ENCODE peak calls at places on chromosomes 13 and 19, in six cellular contexts. U, E, F, T, D and A are unnamed samples.

GRCh38 chr13:109333893-109334651 is 452.3 kb downstream of the IRS2 start:
- ATAC-seq in T (no peak), U (no peak), D (no peak), E (no peak), F (peak; percentile 56), A (no peak)

GRCh38 chr19:18161691-18162039 is 8.7 kb downstream of the PIK3R2 start:
- ATAC-seq in D (peak; percentile 21), E (no peak), T (peak; percentile 1), U (no peak), F (peak; percentile 2), A (no peak)

GRCh38 chr19:10412257-10412977 is 7.9 kb upstream of the PDE4A start:
- ATAC-seq in U (peak; percentile 74), E (peak; percentile 35), T (no peak), D (no peak), F (no peak), A (peak; percentile 82)

GRCh38 chr19:3722443-3723109 is 14.4 kb downstream of the TJP3 start:
- ATAC-seq in F (no peak), E (no peak), U (no peak), T (peak; percentile 47), D (no peak), A (peak; percentile 35)

GRCh38 chr13:23599083-23599925 is 29.1 kb downstream of the TNFRSF19 start:
- ATAC-seq in T (no peak), E (no peak), U (no peak), D (no peak), F (no peak), A (no peak)

GRCh38 chr19:33868821-33869412 is 72.2 kb downstream of the KCTD15 start:
- ATAC-seq in T (peak; percentile 58), F (peak; percentile 91), D (peak; percentile 89), U (no peak), E (no peak), A (no peak)

GRCh38 chr19:58203814-58204475 is 21.1 kb downstream of the ZNF274 start:
- ATAC-seq in D (no peak), U (no peak), F (no peak), T (no peak), E (no peak), A (no peak)

GRCh38 chr19:33281296-33281926 is 20.9 kb downstream of the CEBPA start:
- ATAC-seq in F (no peak), D (no peak), E (no peak), U (no peak), T (peak; percentile 45), A (no peak)

GRCh38 chr13:57925250-57925649 is 293.7 kb downstream of the PCDH17 start:
- ATAC-seq in U (no peak), E (no peak), F (no peak), D (no peak), T (no peak), A (no peak)

GRCh38 chr13:95596701-95597100 is 44.2 kb downstream of the CLDN10 start:
- ATAC-seq in F (no peak), E (no peak), T (no peak), D (no peak), U (no peak), A (no peak)

GRCh38 chr19:47145639-47146486 is 15.2 kb downstream of the SAE1 start:
- ATAC-seq in F (no peak), U (peak; percentile 39), E (peak; percentile 88), D (no peak), T (no peak), A (no peak)

GRCh38 chr19:418761-419632 is 10.1 kb upstream of the C2CD4C start:
- ATAC-seq in T (no peak), E (no peak), U (no peak), D (peak; percentile 61), F (peak; percentile 50), A (no peak)

GRCh38 chr13:21901772-21902708 is 231.2 kb downstream of the FGF9 start:
- ATAC-seq in T (peak; percentile 60), E (no peak), D (peak; percentile 71), F (peak; percentile 91), U (no peak), A (no peak)

GRCh38 chr19:9881720-9882119 is 46.6 kb downstream of the PIN1 start:
- ATAC-seq in F (no peak), U (no peak), T (peak; percentile 97), E (no peak), D (no peak), A (no peak)

GRCh38 chr13:36924001-36924400 is 4.0 kb upstream of the SMAD9 start:
- ATAC-seq in E (no peak), U (peak; percentile 41), D (no peak), F (no peak), T (no peak), A (peak; percentile 45)

GRCh38 chr13:48400820-48401219 is 12.1 kb downstream of the LPAR6 start:
- ATAC-seq in U (peak; percentile 45), D (peak; percentile 83), E (peak; percentile 27), F (peak; percentile 85), T (peak; percentile 97), A (no peak)